ENCODE peak calls at places on chromosomes 2 and 18, in seven cellular contexts. One of them, this sample, is unnamed.

GRCh38 chr2:191202209-191202721 is 42.9 kb upstream of the MYO1B start:
- DNase-seq in uterus: no peak
- DNase-seq in tibial nerve: no peak
- DNase-seq in lower lobe of right lung: no peak
- DNase-seq in brain microvascular endothelial cell: peak
- DNase-seq in psoas muscle: no peak
- DNase-seq in heart right ventricle: no peak
- DNase-seq in this sample: no peak

GRCh38 chr2:158716091-158716815 is 78.9 kb upstream of the DAPL1 start:
- DNase-seq in uterus: peak
- DNase-seq in tibial nerve: no peak
- DNase-seq in lower lobe of right lung: no peak
- DNase-seq in psoas muscle: no peak
- DNase-seq in heart right ventricle: peak
- DNase-seq in brain microvascular endothelial cell: no peak
- DNase-seq in this sample: no peak

GRCh38 chr2:46229134-46230063 is 67.8 kb upstream of the EPAS1 start:
- DNase-seq in heart right ventricle: no peak
- DNase-seq in uterus: no peak
- DNase-seq in psoas muscle: no peak
- DNase-seq in tibial nerve: no peak
- DNase-seq in brain microvascular endothelial cell: peak
- DNase-seq in lower lobe of right lung: no peak
- DNase-seq in this sample: no peak

GRCh38 chr18:75827781-75828274 is 400.3 kb upstream of the SMIM21 start:
- DNase-seq in uterus: no peak
- DNase-seq in brain microvascular endothelial cell: no peak
- DNase-seq in heart right ventricle: no peak
- DNase-seq in psoas muscle: no peak
- DNase-seq in tibial nerve: no peak
- DNase-seq in lower lobe of right lung: peak
- DNase-seq in this sample: no peak

GRCh38 chr2:113198790-113199612 is 25.2 kb downstream of the PSD4 start:
- DNase-seq in lower lobe of right lung: peak
- DNase-seq in heart right ventricle: peak
- DNase-seq in tibial nerve: peak
- DNase-seq in psoas muscle: peak
- DNase-seq in uterus: peak
- DNase-seq in brain microvascular endothelial cell: peak
- DNase-seq in this sample: peak

GRCh38 chr2:226524381-226524843 is 275.2 kb downstream of the IRS1 start:
- DNase-seq in tibial nerve: peak
- DNase-seq in lower lobe of right lung: no peak
- DNase-seq in brain microvascular endothelial cell: peak
- DNase-seq in heart right ventricle: no peak
- DNase-seq in psoas muscle: no peak
- DNase-seq in uterus: peak
- DNase-seq in this sample: no peak

GRCh38 chr2:7845332-7845731 is 836.5 kb upstream of the ID2 start:
- DNase-seq in uterus: no peak
- DNase-seq in lower lobe of right lung: no peak
- DNase-seq in psoas muscle: no peak
- DNase-seq in brain microvascular endothelial cell: peak
- DNase-seq in tibial nerve: no peak
- DNase-seq in heart right ventricle: no peak
- DNase-seq in this sample: no peak

GRCh38 chr2:200279857-200280256 is 26.6 kb upstream of the SPATS2L start:
- DNase-seq in tibial nerve: no peak
- DNase-seq in psoas muscle: no peak
- DNase-seq in lower lobe of right lung: no peak
- DNase-seq in heart right ventricle: no peak
- DNase-seq in uterus: no peak
- DNase-seq in brain microvascular endothelial cell: no peak
- DNase-seq in this sample: no peak

GRCh38 chr2:71609958-71610357 is 156.6 kb downstream of the DYSF start:
- DNase-seq in tibial nerve: no peak
- DNase-seq in brain microvascular endothelial cell: no peak
- DNase-seq in psoas muscle: no peak
- DNase-seq in uterus: no peak
- DNase-seq in heart right ventricle: no peak
- DNase-seq in lower lobe of right lung: no peak
- DNase-seq in this sample: no peak

GRCh38 chr2:213284105-213285090 is at the start of gene SPAG16:
- DNase-seq in brain microvascular endothelial cell: peak
- DNase-seq in psoas muscle: peak
- DNase-seq in lower lobe of right lung: peak
- DNase-seq in tibial nerve: peak
- DNase-seq in uterus: peak
- DNase-seq in heart right ventricle: peak
- DNase-seq in this sample: peak

GRCh38 chr2:42854207-42854818 is 61.9 kb upstream of the HAAO start:
- DNase-seq in brain microvascular endothelial cell: no peak
- DNase-seq in uterus: peak
- DNase-seq in tibial nerve: peak
- DNase-seq in psoas muscle: peak
- DNase-seq in heart right ventricle: peak
- DNase-seq in lower lobe of right lung: no peak
- DNase-seq in this sample: no peak

GRCh38 chr18:24270937-24271380 is 126.7 kb downstream of the OSBPL1A start:
- DNase-seq in psoas muscle: no peak
- DNase-seq in lower lobe of right lung: no peak
- DNase-seq in brain microvascular endothelial cell: peak
- DNase-seq in uterus: no peak
- DNase-seq in heart right ventricle: no peak
- DNase-seq in tibial nerve: peak
- DNase-seq in this sample: no peak

GRCh38 chr18:24271381-24272331 is 126.0 kb downstream of the OSBPL1A start:
- DNase-seq in uterus: peak
- DNase-seq in lower lobe of right lung: peak
- DNase-seq in heart right ventricle: peak
- DNase-seq in tibial nerve: peak
- DNase-seq in brain microvascular endothelial cell: peak
- DNase-seq in psoas muscle: peak
- DNase-seq in this sample: peak

GRCh38 chr18:24267878-24268277 is 129.0 kb downstream of the CABYR start:
- DNase-seq in psoas muscle: no peak
- DNase-seq in brain microvascular endothelial cell: no peak
- DNase-seq in tibial nerve: no peak
- DNase-seq in heart right ventricle: no peak
- DNase-seq in uterus: no peak
- DNase-seq in lower lobe of right lung: no peak
- DNase-seq in this sample: no peak

GRCh38 chr18:24270358-24270936 is 127.2 kb downstream of the OSBPL1A start:
- DNase-seq in tibial nerve: no peak
- DNase-seq in psoas muscle: no peak
- DNase-seq in heart right ventricle: no peak
- DNase-seq in brain microvascular endothelial cell: no peak
- DNase-seq in lower lobe of right lung: no peak
- DNase-seq in uterus: no peak
- DNase-seq in this sample: no peak

GRCh38 chr18:24268784-24269550 is 128.7 kb downstream of the OSBPL1A start:
- DNase-seq in uterus: no peak
- DNase-seq in psoas muscle: no peak
- DNase-seq in lower lobe of right lung: no peak
- DNase-seq in heart right ventricle: no peak
- DNase-seq in brain microvascular endothelial cell: no peak
- DNase-seq in tibial nerve: no peak
- DNase-seq in this sample: no peak
- H3K4me3 ChIP-seq in uterus: no peak
- H3K4me3 ChIP-seq in psoas muscle: peak
- H3K4me3 ChIP-seq in lower lobe of right lung: no peak
- H3K4me3 ChIP-seq in heart right ventricle: no peak
- H3K4me3 ChIP-seq in brain microvascular endothelial cell: no peak
- H3K4me3 ChIP-seq in tibial nerve: no peak
- H3K4me3 ChIP-seq in this sample: peak

GRCh38 chr2:187617925-187618324 is 63.7 kb upstream of the TFPI start:
- DNase-seq in lower lobe of right lung: no peak
- DNase-seq in psoas muscle: no peak
- DNase-seq in tibial nerve: no peak
- DNase-seq in brain microvascular endothelial cell: no peak
- DNase-seq in heart right ventricle: no peak
- DNase-seq in uterus: no peak
- DNase-seq in this sample: no peak
- H3K27ac ChIP-seq in lower lobe of right lung: no peak
- H3K27ac ChIP-seq in psoas muscle: peak
- H3K27ac ChIP-seq in tibial nerve: no peak
- H3K27ac ChIP-seq in brain microvascular endothelial cell: no peak
- H3K27ac ChIP-seq in heart right ventricle: no peak
- H3K27ac ChIP-seq in uterus: no peak
- H3K27ac ChIP-seq in this sample: no peak

GRCh38 chr2:187431911-187432310 is 16.1 kb downstream of the CALCRL start:
- DNase-seq in brain microvascular endothelial cell: no peak
- DNase-seq in heart right ventricle: no peak
- DNase-seq in tibial nerve: no peak
- DNase-seq in psoas muscle: no peak
- DNase-seq in uterus: no peak
- DNase-seq in lower lobe of right lung: no peak
- DNase-seq in this sample: no peak

GRCh38 chr2:187435078-187435477 is 13.0 kb downstream of the CALCRL start:
- DNase-seq in uterus: no peak
- DNase-seq in lower lobe of right lung: no peak
- DNase-seq in heart right ventricle: no peak
- DNase-seq in psoas muscle: no peak
- DNase-seq in brain microvascular endothelial cell: no peak
- DNase-seq in tibial nerve: no peak
- DNase-seq in this sample: no peak

GRCh38 chr2:187438459-187438858 is 9.6 kb downstream of the CALCRL start:
- DNase-seq in psoas muscle: no peak
- DNase-seq in heart right ventricle: no peak
- DNase-seq in lower lobe of right lung: no peak
- DNase-seq in tibial nerve: no peak
- DNase-seq in uterus: no peak
- DNase-seq in brain microvascular endothelial cell: no peak
- DNase-seq in this sample: no peak

GRCh38 chr2:187434342-187434785 is 13.7 kb downstream of the CALCRL start:
- DNase-seq in psoas muscle: no peak
- DNase-seq in lower lobe of right lung: no peak
- DNase-seq in uterus: no peak
- DNase-seq in tibial nerve: no peak
- DNase-seq in brain microvascular endothelial cell: no peak
- DNase-seq in heart right ventricle: no peak
- DNase-seq in this sample: no peak

GRCh38 chr2:187435756-187436155 is 12.3 kb downstream of the CALCRL start:
- DNase-seq in uterus: no peak
- DNase-seq in psoas muscle: no peak
- DNase-seq in tibial nerve: no peak
- DNase-seq in lower lobe of right lung: no peak
- DNase-seq in heart right ventricle: no peak
- DNase-seq in brain microvascular endothelial cell: no peak
- DNase-seq in this sample: no peak
- H3K4me3 ChIP-seq in uterus: no peak
- H3K4me3 ChIP-seq in psoas muscle: no peak
- H3K4me3 ChIP-seq in tibial nerve: no peak
- H3K4me3 ChIP-seq in lower lobe of right lung: no peak
- H3K4me3 ChIP-seq in heart right ventricle: no peak
- H3K4me3 ChIP-seq in brain microvascular endothelial cell: no peak
- H3K4me3 ChIP-seq in this sample: no peak

GRCh38 chr18:13359195-13359594 is 140.6 kb downstream of the LDLRAD4 start:
- DNase-seq in psoas muscle: no peak
- DNase-seq in lower lobe of right lung: no peak
- DNase-seq in heart right ventricle: no peak
- DNase-seq in uterus: no peak
- DNase-seq in tibial nerve: no peak
- DNase-seq in brain microvascular endothelial cell: no peak
- DNase-seq in this sample: no peak

GRCh38 chr18:13356032-13356431 is 137.5 kb downstream of the LDLRAD4 start:
- DNase-seq in lower lobe of right lung: no peak
- DNase-seq in psoas muscle: no peak
- DNase-seq in tibial nerve: no peak
- DNase-seq in heart right ventricle: no peak
- DNase-seq in brain microvascular endothelial cell: no peak
- DNase-seq in uterus: no peak
- DNase-seq in this sample: no peak

GRCh38 chr18:13354414-13354813 is 135.9 kb downstream of the LDLRAD4 start:
- DNase-seq in brain microvascular endothelial cell: no peak
- DNase-seq in psoas muscle: no peak
- DNase-seq in uterus: no peak
- DNase-seq in heart right ventricle: no peak
- DNase-seq in tibial nerve: no peak
- DNase-seq in lower lobe of right lung: no peak
- DNase-seq in this sample: no peak

DNA sequence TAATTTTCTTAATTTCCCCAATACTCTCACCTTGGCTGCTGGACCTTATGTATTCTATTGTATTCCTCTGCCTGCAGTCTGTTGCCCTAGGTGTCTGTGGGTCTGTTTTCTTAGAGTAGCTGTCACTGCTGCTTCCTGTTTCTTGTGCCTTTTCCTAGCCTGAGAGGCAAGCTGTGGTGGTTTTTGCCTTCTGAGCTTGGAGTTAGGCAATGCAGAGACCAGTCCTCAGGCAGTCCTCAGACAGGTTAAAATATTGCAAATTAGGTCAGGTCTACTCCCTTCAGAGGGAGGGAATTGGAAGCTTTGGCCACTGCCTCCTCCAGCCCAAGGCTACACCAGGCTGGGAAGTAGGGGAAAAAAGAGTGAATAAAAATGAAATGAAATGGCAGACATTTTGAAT is 134.9 kb downstream of the LDLRAD4 start:
- DNase-seq in psoas muscle: no peak
- DNase-seq in heart right ventricle: no peak
- DNase-seq in uterus: no peak
- DNase-seq in lower lobe of right lung: no peak
- DNase-seq in tibial nerve: no peak
- DNase-seq in brain microvascular endothelial cell: no peak
- DNase-seq in this sample: no peak
- H3K27ac ChIP-seq in psoas muscle: no peak
- H3K27ac ChIP-seq in heart right ventricle: peak
- H3K27ac ChIP-seq in uterus: no peak
- H3K27ac ChIP-seq in lower lobe of right lung: no peak
- H3K27ac ChIP-seq in tibial nerve: no peak
- H3K27ac ChIP-seq in brain microvascular endothelial cell: no peak
- H3K27ac ChIP-seq in this sample: no peak

GRCh38 chr2:224668123-224668909 is 47.8 kb downstream of the CCDC195 start:
- DNase-seq in brain microvascular endothelial cell: no peak
- DNase-seq in lower lobe of right lung: no peak
- DNase-seq in psoas muscle: no peak
- DNase-seq in uterus: no peak
- DNase-seq in heart right ventricle: no peak
- DNase-seq in tibial nerve: no peak
- DNase-seq in this sample: no peak
- H3K4me3 ChIP-seq in brain microvascular endothelial cell: no peak
- H3K4me3 ChIP-seq in lower lobe of right lung: no peak
- H3K4me3 ChIP-seq in psoas muscle: no peak
- H3K4me3 ChIP-seq in uterus: no peak
- H3K4me3 ChIP-seq in heart right ventricle: no peak
- H3K4me3 ChIP-seq in tibial nerve: no peak
- H3K4me3 ChIP-seq in this sample: no peak

This sample was measured in dorsolateral prefrontal cortex.